ENCODE peak calls at places on chromosomes 6 and 20, in six cellular contexts. Y is fibroblast of mammary gland, A is dorsolateral prefrontal cortex, L is mucosa of descending colon, E is HL-60, T is K562. Q is an unnamed sample.

GRCh38 chr20:47204008-47204745 is 152.3 kb downstream of the ZMYND8 start:
- DNase-seq in T (no peak), E (no peak), L (no peak), A (no peak), Y (peak), Q (no peak)

GRCh38 chr20:46967647-46968046 is 73.0 kb downstream of the EYA2 start:
- DNase-seq in A (no peak), E (no peak), L (no peak), T (no peak), Y (no peak), Q (no peak)

GRCh38 chr20:32963176-32963575 is 41.1 kb downstream of the SUN5 start:
- DNase-seq in T (no peak), E (no peak), L (no peak), Y (no peak), A (no peak), Q (no peak)

GRCh38 chr6:17394192-17394611 is 807 bp downstream of the CAP2 start:
- DNase-seq in A (peak), Y (peak), E (no peak), T (peak), L (peak), Q (no peak)

GRCh38 chr20:59955131-59955796 is 3.0 kb upstream of the CDH26 start:
- DNase-seq in Y (peak), E (peak), L (no peak), A (no peak), T (peak), Q (no peak)

GRCh38 chr20:17796096-17796563 is 96.4 kb downstream of the BANF2 start:
- DNase-seq in E (peak), A (no peak), L (no peak), Y (peak), T (no peak), Q (no peak)

GRCh38 chr6:21005816-21006553 is 471.7 kb downstream of the CDKAL1 start:
- DNase-seq in A (no peak), Y (peak), E (no peak), T (no peak), L (no peak), Q (no peak)

GRCh38 chr6:6981923-6982322 is 125.8 kb upstream of the RREB1 start:
- DNase-seq in Y (no peak), T (no peak), A (no peak), L (no peak), E (no peak), Q (no peak)

GRCh38 chr6:46184114-46184513 is 13.3 kb upstream of the ENPP5 start:
- DNase-seq in A (no peak), Y (peak), E (no peak), L (no peak), T (no peak), Q (no peak)

GRCh38 chr6:42690151-42690702 is 32.2 kb downstream of the PRPH2 start:
- DNase-seq in A (no peak), T (no peak), E (no peak), L (no peak), Y (no peak), Q (no peak)

GRCh38 chr6:124682751-124683150 is 279.5 kb upstream of the RNF217 start:
- DNase-seq in L (no peak), Y (no peak), A (peak), T (no peak), E (no peak), Q (no peak)

GRCh38 chr20:19073584-19074198 is 138.8 kb upstream of the SLC24A3 start:
- DNase-seq in E (no peak), T (peak), L (no peak), Y (no peak), A (no peak), Q (no peak)

GRCh38 chr6:36740818-36741179 is 43.2 kb downstream of the RAB44 start:
- DNase-seq in E (no peak), Y (no peak), T (no peak), L (no peak), A (no peak), Q (no peak)

GRCh38 chr6:121817141-121817540 is 381.7 kb downstream of the GJA1 start:
- DNase-seq in A (no peak), Y (no peak), L (no peak), T (no peak), E (no peak), Q (no peak)

GRCh38 chr6:154824076-154824475 is 90.9 kb downstream of the SCAF8 start:
- DNase-seq in Y (no peak), L (no peak), T (no peak), E (no peak), A (no peak), Q (no peak)

GRCh38 chr6:92361990-92362770 is 1057.2 kb downstream of the EPHA7 start:
- DNase-seq in L (no peak), T (no peak), A (no peak), E (no peak), Y (no peak), Q (no peak)

GRCh38 chr6:139109558-139109957 is 25.3 kb upstream of the HECA start:
- DNase-seq in E (peak), Y (peak), A (no peak), L (no peak), T (peak), Q (no peak)

GRCh38 chr20:34302312-34302722 is 838 bp downstream of the AHCY start:
- DNase-seq in T (peak), Y (peak), E (no peak), A (no peak), L (no peak), Q (no peak)

GRCh38 chr6:69795469-69796080 is 1.2 kb downstream of the LMBRD1 start:
- DNase-seq in E (no peak), T (peak), Y (no peak), L (no peak), A (no peak), Q (peak)

GRCh38 chr20:61414455-61414991 is 162.5 kb downstream of the CDH4 start:
- DNase-seq in T (no peak), E (no peak), A (peak), Y (no peak), L (no peak), Q (no peak)

GRCh38 chr6:52019092-52019491 is 68.3 kb downstream of the PKHD1 start:
- DNase-seq in E (no peak), A (no peak), L (no peak), T (no peak), Y (no peak), Q (no peak)

GRCh38 chr6:12381587-12381986 is 91.4 kb downstream of the EDN1 start:
- DNase-seq in L (no peak), A (no peak), T (no peak), E (no peak), Y (peak), Q (no peak)

GRCh38 chr6:108662702-108663101 is 102.0 kb downstream of the FOXO3 start:
- DNase-seq in L (no peak), Y (no peak), A (no peak), E (no peak), T (no peak), Q (no peak)

GRCh38 chr6:116060572-116061283 is at the start of gene FRK:
- DNase-seq in Y (peak), E (no peak), A (no peak), T (no peak), L (peak), Q (no peak)

GRCh38 chr20:3679749-3680700 is 1.8 kb downstream of the ADAM33 start:
- DNase-seq in T (no peak), L (peak), Y (peak), A (no peak), E (no peak), Q (no peak)

GRCh38 chr6:126261792-126262421 is 78.0 kb upstream of the CENPW start:
- DNase-seq in L (no peak), Y (no peak), A (no peak), T (no peak), E (no peak), Q (no peak)

GRCh38 chr6:71205336-71205956 is 83.2 kb upstream of the OGFRL1 start:
- DNase-seq in T (no peak), L (no peak), Y (peak), E (no peak), A (no peak), Q (no peak)

GRCh38 chr6:137271245-137272183 is 52.3 kb upstream of the IFNGR1 start:
- DNase-seq in A (no peak), E (peak), Y (peak), L (no peak), T (peak), Q (peak)

GRCh38 chr6:158040051-158040803 is 58.6 kb downstream of the SYNJ2 start:
- DNase-seq in T (peak), Y (peak), E (no peak), L (peak), A (peak), Q (peak)
- H3K4me3 ChIP-seq in T (no peak), Y (no peak), E (no peak), L (no peak), A (no peak), Q (no peak)

DNA sequence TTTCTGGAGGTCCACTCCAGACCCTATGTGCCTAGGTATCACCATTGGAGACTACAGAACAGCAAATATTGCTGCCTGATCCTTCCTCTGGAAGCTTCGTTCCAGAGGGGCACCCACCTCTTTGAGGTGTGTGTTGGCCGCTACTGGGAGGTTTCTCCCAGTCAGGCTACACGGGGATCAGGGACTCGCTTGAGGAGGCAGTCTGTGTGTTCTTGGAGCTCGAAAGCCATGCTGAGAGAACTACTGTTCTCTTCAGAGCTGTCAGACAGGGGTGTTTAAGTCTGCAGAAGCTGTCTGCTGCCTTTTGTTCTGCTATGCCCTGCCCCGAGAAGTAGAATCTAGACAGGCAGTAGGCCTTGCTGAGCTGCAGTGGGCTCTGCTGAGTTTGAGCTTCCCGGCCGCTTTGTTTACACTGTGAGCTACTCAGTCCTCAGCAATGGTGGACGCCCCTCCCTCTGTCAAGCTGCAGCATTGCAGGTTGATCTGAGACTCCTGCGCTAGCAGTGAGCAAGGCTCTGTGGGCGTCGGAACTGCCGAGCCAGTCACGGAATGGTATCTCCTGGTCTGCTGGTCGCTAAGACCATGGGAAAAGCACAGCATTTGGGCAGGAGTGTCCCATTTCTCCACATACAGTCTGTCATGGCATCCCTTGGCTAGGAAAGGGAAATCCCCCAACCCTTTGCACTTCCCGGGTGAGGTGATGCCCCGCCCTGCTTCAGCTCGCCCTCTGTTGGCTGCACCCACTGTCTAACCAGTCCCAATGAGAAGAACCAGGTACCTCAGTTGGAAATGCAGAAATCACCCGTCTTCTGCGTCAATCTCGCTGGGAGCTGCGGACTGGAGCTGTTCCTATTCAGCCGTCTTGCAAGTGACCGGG is 32.5 kb upstream of the ASCC3 start:
- DNase-seq in A (no peak), Y (no peak), L (no peak), T (peak), E (no peak), Q (no peak)
- TF ChIP-seq CTCF in A (no peak), Y (no peak), L (no peak), T (no peak), E (no peak), Q (no peak)

GRCh38 chr6:22657341-22657985 is 88.1 kb downstream of the HDGFL1 start:
- DNase-seq in E (no peak), T (no peak), Y (no peak), L (no peak), A (peak), Q (no peak)

GRCh38 chr6:22656696-22657340 is 87.5 kb downstream of the HDGFL1 start:
- DNase-seq in L (no peak), Y (no peak), E (no peak), A (no peak), T (no peak), Q (no peak)

GRCh38 chr6:22647671-22648070 is 78.3 kb downstream of the HDGFL1 start:
- DNase-seq in T (no peak), L (no peak), Y (no peak), A (no peak), E (no peak), Q (no peak)

GRCh38 chr6:22653980-22654610 is 84.7 kb downstream of the HDGFL1 start:
- DNase-seq in T (no peak), L (no peak), Y (no peak), A (no peak), E (no peak), Q (no peak)

GRCh38 chr6:22651731-22652130 is 82.4 kb downstream of the HDGFL1 start:
- DNase-seq in L (no peak), A (no peak), E (no peak), Y (no peak), T (no peak), Q (no peak)
- H3K4me3 ChIP-seq in L (no peak), A (no peak), E (no peak), Y (no peak), T (no peak), Q (no peak)

DNA sequence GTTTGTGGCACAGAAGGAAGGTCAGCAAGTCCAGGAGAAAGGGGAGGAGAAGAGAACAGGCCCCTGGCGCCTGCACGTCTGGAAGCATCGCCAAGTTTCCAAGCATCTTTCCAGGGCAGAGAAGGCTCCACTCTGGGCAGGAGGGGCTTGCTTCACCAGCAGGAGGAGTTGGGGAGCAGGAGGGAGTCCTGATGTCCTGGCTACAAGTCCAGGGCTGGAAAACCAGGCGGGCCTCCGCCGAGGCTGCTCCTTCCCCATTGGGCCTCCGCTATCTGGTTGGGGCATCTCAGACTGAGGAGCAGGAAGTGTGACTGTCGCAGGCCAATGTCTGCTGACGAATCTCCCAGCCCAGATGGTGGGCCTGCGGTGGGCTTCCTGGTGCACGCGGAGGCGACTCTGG is 421.9 kb downstream of the PREX1 start:
- DNase-seq in T (peak), L (no peak), A (no peak), E (no peak), Y (no peak), Q (no peak)
- TF ChIP-seq CTCF in T (no peak), L (no peak), A (no peak), E (no peak), Y (no peak), Q (no peak)

Q was measured in GM12864.